ENCODE peak calls at places on chromosomes 13 and 19, in ten cellular contexts. F is T-helper 2 cell; P is NCI-H2081; B is NCI-H1436 treated with DMSO at 0.1 percent for 48 hours; D is activated CD4-positive, alpha-beta T cell treated with anti-CD3 and anti-CD28 coated beads, Interleukin-2, amount 10 ng/mL, durations not matched to agents 7 days and 5 days; J is RKO; A is A549; K is right lobe of liver; X is astrocyte of the spinal cord; L is adrenal gland. O is an unnamed sample.
A peak's percentile ranks its signal among the peaks of the same experiment; 100 is the strongest.

GRCh38 chr13:80141114-80141849 is 199.6 kb downstream of the SPRY2 start:
- DNase-seq in B (no peak), J (no peak), P (no peak), F (no peak), L (no peak), K (no peak), D (no peak), X (peak; percentile 84), A (no peak), O (no peak)

GRCh38 chr13:20306039-20306438 is 73.9 kb upstream of the GJB6 start:
- DNase-seq in B (no peak), X (no peak), J (no peak), A (no peak), K (no peak), P (no peak), D (no peak), L (no peak), F (no peak), O (no peak)

GRCh38 chr13:108858676-108859075 is 229.3 kb downstream of the MYO16 start:
- DNase-seq in F (no peak), D (no peak), X (no peak), J (no peak), K (no peak), A (no peak), B (no peak), L (no peak), P (no peak), O (no peak)

GRCh38 chr19:33758541-33759013 is 38.1 kb upstream of the KCTD15 start:
- DNase-seq in P (no peak), L (no peak), J (no peak), F (no peak), A (no peak), D (no peak), K (no peak), X (no peak), B (no peak), O (no peak)

GRCh38 chr13:90395846-90396245 is 951.6 kb upstream of the MIR17HG start:
- DNase-seq in F (no peak), D (no peak), J (no peak), P (no peak), X (no peak), B (no peak), K (no peak), L (no peak), A (no peak), O (no peak)

GRCh38 chr19:55173717-55174409 is 6.2 kb downstream of the SYT5 start:
- DNase-seq in B (no peak), J (no peak), F (no peak), A (peak; percentile 95), L (peak; percentile 61), P (peak; percentile 51), D (peak; percentile 39), X (peak; percentile 57), K (peak; percentile 65), O (no peak)

GRCh38 chr13:20035130-20035529 is 76.6 kb downstream of the ZMYM2 start:
- DNase-seq in L (no peak), J (peak; percentile 3), B (no peak), P (no peak), X (no peak), F (no peak), K (no peak), A (no peak), D (no peak), O (no peak)

GRCh38 chr13:74115138-74115537 is 19.1 kb downstream of the KLF12 start:
- DNase-seq in D (no peak), X (peak; percentile 85), L (no peak), K (no peak), A (no peak), J (no peak), F (no peak), B (no peak), P (no peak), O (no peak)

GRCh38 chr19:41697198-41697855 is 9.3 kb upstream of the CEACAM7 start:
- DNase-seq in J (no peak), K (no peak), B (no peak), X (no peak), D (no peak), A (no peak), L (no peak), P (no peak), F (no peak), O (no peak)

GRCh38 chr19:16368385-16369305 is 44.0 kb downstream of the KLF2 start:
- DNase-seq in D (peak; percentile 86), L (no peak), K (no peak), P (no peak), B (no peak), F (peak; percentile 85), J (no peak), A (no peak), X (no peak), O (no peak)

GRCh38 chr13:73656863-73657262 is 477.3 kb downstream of the KLF12 start:
- DNase-seq in A (no peak), F (no peak), X (peak; percentile 41), P (no peak), K (no peak), D (no peak), B (no peak), J (peak; percentile 40), L (no peak), O (no peak)

GRCh38 chr19:7191946-7192691 is 102.1 kb downstream of the INSR start:
- DNase-seq in B (no peak), P (no peak), D (peak; percentile 68), L (no peak), F (peak; percentile 64), J (no peak), A (no peak), X (no peak), K (no peak), O (no peak)

GRCh38 chr19:46975918-46976782 is 43.5 kb upstream of the NPAS1 start:
- DNase-seq in K (peak; percentile 88), F (no peak), P (peak; percentile 69), B (no peak), D (no peak), L (peak; percentile 93), J (peak; percentile 27), X (peak; percentile 96), A (no peak), O (no peak)

GRCh38 chr13:101417043-101417406 is 717 bp upstream of the NALCN start:
- DNase-seq in K (no peak), A (peak; percentile 9), F (no peak), X (peak; percentile 60), D (no peak), J (no peak), P (peak; percentile 84), L (no peak), B (no peak), O (peak; percentile 20)

GRCh38 chr19:3607398-3608078 is 863 bp upstream of the TBXA2R start:
- DNase-seq in F (no peak), K (peak; percentile 67), X (peak; percentile 44), D (no peak), P (no peak), J (no peak), B (no peak), L (peak; percentile 49), A (no peak), O (no peak)

GRCh38 chr13:76894401-76895110 is 8.4 kb upstream of the KCTD12 start:
- DNase-seq in L (no peak), F (no peak), B (no peak), K (no peak), P (no peak), J (no peak), X (no peak), A (no peak), D (no peak), O (no peak)

GRCh38 chr19:2048959-2049740 is 1.9 kb downstream of the MKNK2 start:
- DNase-seq in K (no peak), J (no peak), F (no peak), P (no peak), B (no peak), L (no peak), A (no peak), X (no peak), D (no peak), O (no peak)

GRCh38 chr13:44108345-44108858 is 228.7 kb downstream of the LACC1 start:
- DNase-seq in K (peak; percentile 65), F (no peak), J (no peak), A (peak; percentile 21), L (no peak), D (no peak), B (no peak), P (no peak), X (no peak), O (no peak)

GRCh38 chr13:96946709-96947311 is 47.5 kb downstream of the OXGR1 start:
- DNase-seq in X (no peak), K (no peak), J (no peak), L (no peak), D (no peak), A (no peak), P (no peak), F (no peak), B (no peak), O (no peak)

GRCh38 chr13:85091835-85092234 is 707.4 kb downstream of the SLITRK6 start:
- DNase-seq in F (no peak), X (no peak), A (no peak), P (no peak), D (no peak), K (no peak), B (no peak), L (no peak), J (no peak), O (no peak)

GRCh38 chr19:1336079-1336684 is 47.5 kb upstream of the NDUFS7 start:
- DNase-seq in P (no peak), J (no peak), F (no peak), B (no peak), K (no peak), D (no peak), A (no peak), X (no peak), L (no peak), O (no peak)

GRCh38 chr13:20174656-20175405 is 14.0 kb upstream of the GJA3 start:
- DNase-seq in B (no peak), J (peak; percentile 96), X (peak; percentile 89), K (peak; percentile 41), L (peak; percentile 72), A (peak; percentile 69), P (peak; percentile 11), D (peak; percentile 16), F (no peak), O (no peak)

GRCh38 chr13:29160862-29161261 is 340.7 kb downstream of the MTUS2 start:
- DNase-seq in B (no peak), L (no peak), P (no peak), A (no peak), K (no peak), J (no peak), D (no peak), X (no peak), F (no peak), O (no peak)

GRCh38 chr19:33443638-33444195 is 70.2 kb downstream of the CEBPG start:
- DNase-seq in K (no peak), X (no peak), D (no peak), L (no peak), A (no peak), P (no peak), J (no peak), F (no peak), B (no peak), O (no peak)

GRCh38 chr13:113794764-113795173 is 35.7 kb downstream of the TMEM255B start:
- DNase-seq in F (no peak), X (no peak), B (no peak), J (no peak), L (no peak), K (no peak), D (no peak), A (no peak), P (no peak), O (no peak)

GRCh38 chr13:114099191-114099590 is 33.2 kb downstream of the RASA3 start:
- DNase-seq in J (peak; percentile 10), L (no peak), A (peak; percentile 68), B (no peak), P (no peak), X (peak; percentile 96), D (no peak), F (no peak), K (no peak), O (no peak)